ENCODE peak calls at places on chromosomes 2 and 18, in ten cellular contexts. D, T, H, K, S, M, X, L, R and G are unnamed samples.
A peak's percentile ranks its signal among the peaks of the same experiment; 100 is the strongest.

GRCh38 chr2:169765523-169765922 is 31.9 kb downstream of the KLHL23 start:
- DNase-seq in D (no peak), T (no peak), S (no peak), R (no peak), H (no peak), L (no peak), X (no peak), M (no peak), K (no peak), G (no peak)

GRCh38 chr2:220224711-220225519 is 597.5 kb downstream of the SLC4A3 start:
- DNase-seq in R (no peak), X (peak; percentile 82), D (no peak), L (no peak), K (no peak), M (no peak), H (no peak), S (no peak), T (no peak), G (no peak)

GRCh38 chr2:63669596-63669995 is 80.8 kb downstream of the MDH1 start:
- DNase-seq in T (no peak), K (no peak), R (no peak), D (no peak), L (no peak), H (no peak), X (no peak), M (no peak), S (no peak), G (no peak)

GRCh38 chr2:176133366-176133765 is 3.9 kb downstream of the HOXD8 start:
- DNase-seq in X (no peak), L (no peak), H (no peak), K (no peak), D (no peak), S (no peak), R (no peak), M (no peak), T (no peak), G (peak; percentile 21)

GRCh38 chr2:17542471-17542870 is 2.0 kb downstream of the VSNL1 start:
- DNase-seq in K (no peak), S (no peak), R (no peak), L (no peak), H (no peak), D (no peak), T (no peak), X (no peak), M (no peak), G (no peak)

GRCh38 chr2:234983011-234983726 is 31.4 kb downstream of the SH3BP4 start:
- DNase-seq in T (no peak), L (no peak), K (no peak), D (no peak), R (no peak), H (no peak), S (no peak), M (no peak), X (no peak), G (peak; percentile 65)

GRCh38 chr18:73768043-73768442 is 379.6 kb downstream of the FBXO15 start:
- DNase-seq in D (no peak), K (no peak), R (no peak), X (no peak), S (no peak), H (no peak), T (no peak), L (no peak), M (no peak), G (no peak)

GRCh38 chr2:42100696-42101585 is 53.1 kb downstream of the PKDCC start:
- DNase-seq in R (no peak), H (peak; percentile 77), T (peak; percentile 70), M (no peak), K (peak; percentile 18), L (peak; percentile 66), X (no peak), D (peak; percentile 48), S (no peak), G (no peak)

GRCh38 chr18:68997845-68998244 is 200.0 kb downstream of the CCDC102B start:
- DNase-seq in S (no peak), T (no peak), H (no peak), K (no peak), D (no peak), M (no peak), L (no peak), X (no peak), R (no peak), G (no peak)

GRCh38 chr18:34915046-34915445 is 126.2 kb upstream of the MAPRE2 start:
- DNase-seq in M (no peak), R (no peak), S (no peak), T (no peak), K (no peak), H (no peak), L (no peak), X (no peak), D (no peak), G (no peak)

GRCh38 chr2:165082479-165082878 is 121.4 kb downstream of the SCN3A start:
- DNase-seq in M (no peak), H (no peak), D (no peak), L (no peak), S (no peak), X (no peak), R (no peak), T (no peak), K (no peak), G (no peak)

GRCh38 chr2:86628091-86628522 is 4.4 kb upstream of the RNF103 start:
- DNase-seq in X (no peak), R (no peak), S (no peak), H (no peak), D (no peak), T (peak; percentile 70), M (no peak), L (no peak), K (no peak), G (peak; percentile 54)

GRCh38 chr2:214378455-214379103 is 32.3 kb upstream of the VWC2L start:
- DNase-seq in X (no peak), R (no peak), L (no peak), K (no peak), H (no peak), M (no peak), D (no peak), S (no peak), T (peak; percentile 69), G (no peak)